ENCODE peak calls at places on chromosomes 2 and 18, in eight cellular contexts. S is thoracic aorta, Z is A172, P is heart right ventricle, L is GM18507, C is NCI-H1417, I is 8988T, V is astrocyte. K is an unnamed sample.

GRCh38 chr2:239609583-239610310 is 208.9 kb upstream of the HDAC4 start:
- DNase-seq in S (no peak), Z (no peak), P (no peak), L (no peak), C (no peak), I (no peak), V (no peak), K (no peak)

GRCh38 chr2:139652385-139652784 is 872.2 kb upstream of the NXPH2 start:
- DNase-seq in S (no peak), Z (no peak), P (no peak), L (no peak), C (no peak), I (no peak), V (no peak), K (no peak)

GRCh38 chr2:175019566-175020327 is 14.6 kb upstream of the CHN1 start:
- DNase-seq in S (no peak), Z (no peak), P (no peak), L (no peak), C (no peak), I (no peak), V (no peak), K (no peak)

GRCh38 chr2:159922563-159922962 is 124.6 kb upstream of the CD302 start:
- DNase-seq in S (no peak), Z (no peak), P (no peak), L (no peak), C (no peak), I (no peak), V (no peak), K (no peak)

GRCh38 chr2:20366672-20367116 is 16.1 kb upstream of the PUM2 start:
- DNase-seq in S (no peak), Z (no peak), P (no peak), L (no peak), C (no peak), I (no peak), V (no peak), K (no peak)

GRCh38 chr2:224293976-224294375 is 107.9 kb downstream of the FAM124B start:
- DNase-seq in S (no peak), Z (no peak), P (no peak), L (no peak), C (no peak), I (no peak), V (no peak), K (no peak)

GRCh38 chr18:8911408-8912340 is 190.8 kb upstream of the NDUFV2 start:
- DNase-seq in S (no peak), Z (no peak), P (no peak), L (no peak), C (no peak), I (no peak), V (no peak), K (no peak)

GRCh38 chr18:6414118-6414722 is 491 bp downstream of the L3MBTL4 start:
- DNase-seq in S (no peak), Z (no peak), P (peak), L (peak), C (no peak), I (peak), V (no peak), K (no peak)

GRCh38 chr18:9135912-9136314 is 668 bp upstream of the ANKRD12 start:
- DNase-seq in S (no peak), Z (no peak), P (peak), L (no peak), C (peak), I (peak), V (no peak), K (peak)

GRCh38 chr2:237350070-237350469 is 63.9 kb downstream of the COL6A3 start:
- DNase-seq in S (no peak), Z (no peak), P (no peak), L (no peak), C (no peak), I (no peak), V (no peak), K (no peak)

GRCh38 chr2:208222351-208222750 is 32.5 kb downstream of the IDH1 start:
- DNase-seq in S (no peak), Z (peak), P (no peak), L (no peak), C (no peak), I (no peak), V (peak), K (no peak)

GRCh38 chr2:67463810-67464209 is 66.7 kb downstream of the ETAA1 start:
- DNase-seq in S (no peak), Z (peak), P (no peak), L (no peak), C (peak), I (no peak), V (peak), K (no peak)

GRCh38 chr18:30163573-30163972 is 879.0 kb downstream of the DSC3 start:
- DNase-seq in S (no peak), Z (no peak), P (no peak), L (no peak), C (no peak), I (no peak), V (no peak), K (no peak)

GRCh38 chr18:8341481-8342230 is 267.6 kb upstream of the RAB12 start:
- DNase-seq in S (peak), Z (peak), P (no peak), L (no peak), C (no peak), I (no peak), V (peak), K (peak)

GRCh38 chr2:137435176-137435575 is 529.1 kb upstream of the HNMT start:
- DNase-seq in S (no peak), Z (peak), P (no peak), L (no peak), C (no peak), I (no peak), V (no peak), K (no peak)

GRCh38 chr2:53886406-53887280 is 26.9 kb upstream of the GPR75 start:
- DNase-seq in S (no peak), Z (no peak), P (no peak), L (no peak), C (no peak), I (no peak), V (no peak), K (no peak)

GRCh38 chr2:12317853-12318426 is 398.8 kb upstream of the TRIB2 start:
- DNase-seq in S (no peak), Z (peak), P (no peak), L (no peak), C (no peak), I (no peak), V (peak), K (peak)

GRCh38 chr2:175829741-175830140 is 172.3 kb downstream of the LNPK start:
- DNase-seq in S (no peak), Z (no peak), P (no peak), L (no peak), C (no peak), I (no peak), V (no peak), K (no peak)

GRCh38 chr18:76354348-76354747 is 140.7 kb downstream of the ZNF516 start:
- DNase-seq in S (no peak), Z (peak), P (no peak), L (no peak), C (no peak), I (no peak), V (peak), K (peak)

GRCh38 chr2:56008661-56009411 is 85.3 kb upstream of the EFEMP1 start:
- DNase-seq in S (peak), Z (peak), P (peak), L (no peak), C (peak), I (no peak), V (peak), K (peak)

GRCh38 chr2:22800422-22800821 is 584.6 kb upstream of the KLHL29 start:
- DNase-seq in S (no peak), Z (no peak), P (no peak), L (no peak), C (no peak), I (no peak), V (no peak), K (no peak)

GRCh38 chr2:208407667-208408066 is 1.1 kb downstream of the PTH2R start:
- DNase-seq in S (no peak), Z (no peak), P (no peak), L (no peak), C (peak), I (peak), V (no peak), K (peak)

GRCh38 chr2:163132850-163133249 is 294.3 kb upstream of the KCNH7 start:
- DNase-seq in S (no peak), Z (peak), P (no peak), L (no peak), C (no peak), I (no peak), V (peak), K (peak)

GRCh38 chr2:20452551-20452950 is 5.7 kb downstream of the RHOB start:
- DNase-seq in S (no peak), Z (peak), P (peak), L (no peak), C (no peak), I (peak), V (peak), K (peak)

GRCh38 chr2:80288576-80288975 is 16.0 kb downstream of the LRRTM1 start:
- DNase-seq in S (no peak), Z (no peak), P (peak), L (no peak), C (no peak), I (no peak), V (no peak), K (peak)

GRCh38 chr18:78857252-78858150 is 122.1 kb upstream of the SALL3 start:
- DNase-seq in S (no peak), Z (no peak), P (no peak), L (no peak), C (peak), I (no peak), V (no peak), K (no peak)